ENCODE peak calls at places on chromosomes 4 and X, in ten cellular contexts. One of them, this sample, is unnamed.

GRCh38 chr4:23717528-23718248 is 172.2 kb downstream of the PPARGC1A start:
- DNase-seq in nephron progenitor cell: no peak
- DNase-seq in uterus: no peak
- DNase-seq in lung microvascular endothelial cell: peak
- DNase-seq in activated T-helper 1 cell treated with anti-CD3 and anti-CD28 coated beads, Interleukin-2, amount 50 U/mL, for 16 hours: no peak
- DNase-seq in neural crest cell: no peak
- DNase-seq in NCI-H187: no peak
- DNase-seq in EL: peak
- DNase-seq in AG10803: peak
- DNase-seq in fibroblast of mammary gland: peak
- DNase-seq in this sample: peak

GRCh38 chrX:41475611-41476241 is 28.6 kb downstream of the NYX start:
- DNase-seq in uterus: no peak
- DNase-seq in EL: no peak
- DNase-seq in fibroblast of mammary gland: no peak
- DNase-seq in neural crest cell: peak
- DNase-seq in activated T-helper 1 cell treated with anti-CD3 and anti-CD28 coated beads, Interleukin-2, amount 50 U/mL, for 16 hours: no peak
- DNase-seq in AG10803: no peak
- DNase-seq in lung microvascular endothelial cell: no peak
- DNase-seq in NCI-H187: no peak
- DNase-seq in nephron progenitor cell: no peak
- DNase-seq in this sample: peak

GRCh38 chr4:560731-561211 is 15.3 kb downstream of the TMEM271 start:
- DNase-seq in uterus: no peak
- DNase-seq in activated T-helper 1 cell treated with anti-CD3 and anti-CD28 coated beads, Interleukin-2, amount 50 U/mL, for 16 hours: no peak
- DNase-seq in neural crest cell: no peak
- DNase-seq in nephron progenitor cell: no peak
- DNase-seq in NCI-H187: no peak
- DNase-seq in EL: no peak
- DNase-seq in lung microvascular endothelial cell: no peak
- DNase-seq in AG10803: no peak
- DNase-seq in fibroblast of mammary gland: no peak
- DNase-seq in this sample: no peak

GRCh38 chr4:103498161-103499070 is 221.4 kb downstream of the TACR3 start:
- DNase-seq in lung microvascular endothelial cell: no peak
- DNase-seq in NCI-H187: no peak
- DNase-seq in AG10803: peak
- DNase-seq in fibroblast of mammary gland: peak
- DNase-seq in uterus: no peak
- DNase-seq in nephron progenitor cell: no peak
- DNase-seq in EL: peak
- DNase-seq in activated T-helper 1 cell treated with anti-CD3 and anti-CD28 coated beads, Interleukin-2, amount 50 U/mL, for 16 hours: no peak
- DNase-seq in neural crest cell: no peak
- DNase-seq in this sample: no peak

GRCh38 chrX:7108995-7109634 is 38.4 kb upstream of the STS start:
- DNase-seq in NCI-H187: no peak
- DNase-seq in EL: no peak
- DNase-seq in neural crest cell: no peak
- DNase-seq in lung microvascular endothelial cell: peak
- DNase-seq in AG10803: no peak
- DNase-seq in activated T-helper 1 cell treated with anti-CD3 and anti-CD28 coated beads, Interleukin-2, amount 50 U/mL, for 16 hours: no peak
- DNase-seq in nephron progenitor cell: peak
- DNase-seq in uterus: no peak
- DNase-seq in fibroblast of mammary gland: no peak
- DNase-seq in this sample: no peak

GRCh38 chrX:16465081-16465876 is 184.7 kb upstream of the S100G start:
- DNase-seq in uterus: no peak
- DNase-seq in fibroblast of mammary gland: peak
- DNase-seq in lung microvascular endothelial cell: peak
- DNase-seq in AG10803: peak
- DNase-seq in nephron progenitor cell: no peak
- DNase-seq in NCI-H187: no peak
- DNase-seq in EL: no peak
- DNase-seq in activated T-helper 1 cell treated with anti-CD3 and anti-CD28 coated beads, Interleukin-2, amount 50 U/mL, for 16 hours: no peak
- DNase-seq in neural crest cell: no peak
- DNase-seq in this sample: no peak

GRCh38 chr4:176277162-176277904 is 8.3 kb upstream of the ASB5 start:
- DNase-seq in nephron progenitor cell: peak
- DNase-seq in lung microvascular endothelial cell: peak
- DNase-seq in EL: peak
- DNase-seq in AG10803: peak
- DNase-seq in neural crest cell: peak
- DNase-seq in fibroblast of mammary gland: peak
- DNase-seq in activated T-helper 1 cell treated with anti-CD3 and anti-CD28 coated beads, Interleukin-2, amount 50 U/mL, for 16 hours: no peak
- DNase-seq in uterus: peak
- DNase-seq in NCI-H187: no peak
- DNase-seq in this sample: peak

GRCh38 chr4:55707507-55707906 is 71.4 kb upstream of the NMU start:
- DNase-seq in lung microvascular endothelial cell: no peak
- DNase-seq in uterus: no peak
- DNase-seq in AG10803: no peak
- DNase-seq in fibroblast of mammary gland: no peak
- DNase-seq in EL: no peak
- DNase-seq in activated T-helper 1 cell treated with anti-CD3 and anti-CD28 coated beads, Interleukin-2, amount 50 U/mL, for 16 hours: no peak
- DNase-seq in neural crest cell: no peak
- DNase-seq in nephron progenitor cell: no peak
- DNase-seq in NCI-H187: no peak
- DNase-seq in this sample: no peak

GRCh38 chr4:111398906-111399330 is 746.3 kb upstream of the FAM241A start:
- DNase-seq in AG10803: peak
- DNase-seq in EL: peak
- DNase-seq in fibroblast of mammary gland: peak
- DNase-seq in nephron progenitor cell: no peak
- DNase-seq in uterus: no peak
- DNase-seq in neural crest cell: no peak
- DNase-seq in activated T-helper 1 cell treated with anti-CD3 and anti-CD28 coated beads, Interleukin-2, amount 50 U/mL, for 16 hours: no peak
- DNase-seq in NCI-H187: no peak
- DNase-seq in lung microvascular endothelial cell: no peak
- DNase-seq in this sample: no peak

GRCh38 chr4:8728536-8729407 is 136.2 kb downstream of the CPZ start:
- DNase-seq in nephron progenitor cell: no peak
- DNase-seq in lung microvascular endothelial cell: no peak
- DNase-seq in NCI-H187: no peak
- DNase-seq in uterus: peak
- DNase-seq in fibroblast of mammary gland: no peak
- DNase-seq in activated T-helper 1 cell treated with anti-CD3 and anti-CD28 coated beads, Interleukin-2, amount 50 U/mL, for 16 hours: no peak
- DNase-seq in neural crest cell: no peak
- DNase-seq in AG10803: no peak
- DNase-seq in EL: no peak
- DNase-seq in this sample: no peak

This sample was measured in iPS DF 6.9.